ENCODE peak calls at places on chromosome 9, in seven cellular contexts. One of them, this sample, is unnamed.

GRCh38 chr9:119332522-119332921 is 36.7 kb downstream of the BRINP1 start:
- DNase-seq in pancreas: no peak
- DNase-seq in mammary epithelial cell: no peak
- DNase-seq in gastrocnemius medialis: no peak
- DNase-seq in CD8-positive, alpha-beta T cell: no peak
- DNase-seq in right lobe of liver: no peak
- DNase-seq in RWPE2: no peak
- DNase-seq in this sample: no peak

GRCh38 chr9:91995000-91995399 is 45.0 kb upstream of the ROR2 start:
- DNase-seq in pancreas: no peak
- DNase-seq in mammary epithelial cell: no peak
- DNase-seq in gastrocnemius medialis: no peak
- DNase-seq in CD8-positive, alpha-beta T cell: no peak
- DNase-seq in right lobe of liver: no peak
- DNase-seq in RWPE2: no peak
- DNase-seq in this sample: no peak

GRCh38 chr9:18438300-18438925 is 35.5 kb upstream of the ADAMTSL1 start:
- DNase-seq in pancreas: peak
- DNase-seq in mammary epithelial cell: no peak
- DNase-seq in gastrocnemius medialis: no peak
- DNase-seq in CD8-positive, alpha-beta T cell: no peak
- DNase-seq in right lobe of liver: peak
- DNase-seq in RWPE2: no peak
- DNase-seq in this sample: peak

GRCh38 chr9:77532607-77533006 is 115.5 kb downstream of the GNA14 start:
- DNase-seq in pancreas: no peak
- DNase-seq in mammary epithelial cell: no peak
- DNase-seq in gastrocnemius medialis: no peak
- DNase-seq in CD8-positive, alpha-beta T cell: no peak
- DNase-seq in right lobe of liver: no peak
- DNase-seq in RWPE2: no peak
- DNase-seq in this sample: no peak

GRCh38 chr9:81083062-81083461 is 606.3 kb downstream of the TLE1 start:
- DNase-seq in pancreas: no peak
- DNase-seq in mammary epithelial cell: no peak
- DNase-seq in gastrocnemius medialis: no peak
- DNase-seq in CD8-positive, alpha-beta T cell: no peak
- DNase-seq in right lobe of liver: no peak
- DNase-seq in RWPE2: no peak
- DNase-seq in this sample: no peak

GRCh38 chr9:137077010-137077747 is at the start of gene UAP1L1:
- DNase-seq in pancreas: peak
- DNase-seq in mammary epithelial cell: no peak
- DNase-seq in gastrocnemius medialis: peak
- DNase-seq in CD8-positive, alpha-beta T cell: peak
- DNase-seq in right lobe of liver: peak
- DNase-seq in RWPE2: peak
- DNase-seq in this sample: peak

GRCh38 chr9:14107495-14107894 is 206.4 kb downstream of the NFIB start:
- DNase-seq in pancreas: no peak
- DNase-seq in mammary epithelial cell: no peak
- DNase-seq in gastrocnemius medialis: no peak
- DNase-seq in CD8-positive, alpha-beta T cell: no peak
- DNase-seq in right lobe of liver: no peak
- DNase-seq in RWPE2: no peak
- DNase-seq in this sample: no peak

GRCh38 chr9:117073539-117074336 is 341.1 kb downstream of the ASTN2 start:
- DNase-seq in pancreas: no peak
- DNase-seq in mammary epithelial cell: peak
- DNase-seq in gastrocnemius medialis: no peak
- DNase-seq in CD8-positive, alpha-beta T cell: no peak
- DNase-seq in right lobe of liver: no peak
- DNase-seq in RWPE2: no peak
- DNase-seq in this sample: peak

GRCh38 chr9:137451976-137452760 is 7.0 kb downstream of the NSMF start:
- DNase-seq in pancreas: peak
- DNase-seq in mammary epithelial cell: no peak
- DNase-seq in gastrocnemius medialis: peak
- DNase-seq in CD8-positive, alpha-beta T cell: no peak
- DNase-seq in right lobe of liver: peak
- DNase-seq in RWPE2: peak
- DNase-seq in this sample: no peak

GRCh38 chr9:17402309-17402708 is 176.6 kb upstream of the SH3GL2 start:
- DNase-seq in pancreas: no peak
- DNase-seq in mammary epithelial cell: no peak
- DNase-seq in gastrocnemius medialis: no peak
- DNase-seq in CD8-positive, alpha-beta T cell: no peak
- DNase-seq in right lobe of liver: no peak
- DNase-seq in RWPE2: no peak
- DNase-seq in this sample: no peak

GRCh38 chr9:137301086-137301947 is 754 bp downstream of the NRARP start:
- DNase-seq in pancreas: peak
- DNase-seq in mammary epithelial cell: peak
- DNase-seq in gastrocnemius medialis: no peak
- DNase-seq in CD8-positive, alpha-beta T cell: no peak
- DNase-seq in right lobe of liver: peak
- DNase-seq in RWPE2: no peak
- DNase-seq in this sample: no peak

GRCh38 chr9:104858271-104858670 is 69.7 kb downstream of the ABCA1 start:
- DNase-seq in pancreas: no peak
- DNase-seq in mammary epithelial cell: peak
- DNase-seq in gastrocnemius medialis: no peak
- DNase-seq in CD8-positive, alpha-beta T cell: no peak
- DNase-seq in right lobe of liver: no peak
- DNase-seq in RWPE2: no peak
- DNase-seq in this sample: no peak

GRCh38 chr9:38062498-38063362 is 6.3 kb downstream of the SHB start:
- DNase-seq in pancreas: no peak
- DNase-seq in mammary epithelial cell: no peak
- DNase-seq in gastrocnemius medialis: no peak
- DNase-seq in CD8-positive, alpha-beta T cell: no peak
- DNase-seq in right lobe of liver: no peak
- DNase-seq in RWPE2: no peak
- DNase-seq in this sample: no peak

GRCh38 chr9:34335376-34335775 is 6.0 kb downstream of the NUDT2 start:
- DNase-seq in pancreas: no peak
- DNase-seq in mammary epithelial cell: no peak
- DNase-seq in gastrocnemius medialis: no peak
- DNase-seq in CD8-positive, alpha-beta T cell: no peak
- DNase-seq in right lobe of liver: no peak
- DNase-seq in RWPE2: no peak
- DNase-seq in this sample: no peak

GRCh38 chr9:78685471-78685870 is 388.5 kb downstream of the PSAT1 start:
- DNase-seq in pancreas: no peak
- DNase-seq in mammary epithelial cell: peak
- DNase-seq in gastrocnemius medialis: no peak
- DNase-seq in CD8-positive, alpha-beta T cell: no peak
- DNase-seq in right lobe of liver: no peak
- DNase-seq in RWPE2: no peak
- DNase-seq in this sample: no peak

GRCh38 chr9:33798545-33798944 is 3.2 kb downstream of the PRSS3 start:
- DNase-seq in pancreas: no peak
- DNase-seq in mammary epithelial cell: no peak
- DNase-seq in gastrocnemius medialis: no peak
- DNase-seq in CD8-positive, alpha-beta T cell: no peak
- DNase-seq in right lobe of liver: no peak
- DNase-seq in RWPE2: no peak
- DNase-seq in this sample: no peak

GRCh38 chr9:127509261-127509954 is 58.1 kb downstream of the LRSAM1 start:
- DNase-seq in pancreas: no peak
- DNase-seq in mammary epithelial cell: no peak
- DNase-seq in gastrocnemius medialis: no peak
- DNase-seq in CD8-positive, alpha-beta T cell: no peak
- DNase-seq in right lobe of liver: no peak
- DNase-seq in RWPE2: no peak
- DNase-seq in this sample: no peak

GRCh38 chr9:135309763-135310125 is 169.8 kb upstream of the PPP1R26 start:
- DNase-seq in pancreas: no peak
- DNase-seq in mammary epithelial cell: no peak
- DNase-seq in gastrocnemius medialis: no peak
- DNase-seq in CD8-positive, alpha-beta T cell: no peak
- DNase-seq in right lobe of liver: no peak
- DNase-seq in RWPE2: no peak
- DNase-seq in this sample: no peak

GRCh38 chr9:12784461-12785250 is 9.8 kb downstream of the LURAP1L start:
- DNase-seq in pancreas: peak
- DNase-seq in mammary epithelial cell: peak
- DNase-seq in gastrocnemius medialis: peak
- DNase-seq in CD8-positive, alpha-beta T cell: no peak
- DNase-seq in right lobe of liver: peak
- DNase-seq in RWPE2: no peak
- DNase-seq in this sample: no peak

GRCh38 chr9:86175743-86176456 is 76.5 kb upstream of the GOLM1 start:
- DNase-seq in pancreas: no peak
- DNase-seq in mammary epithelial cell: no peak
- DNase-seq in gastrocnemius medialis: no peak
- DNase-seq in CD8-positive, alpha-beta T cell: no peak
- DNase-seq in right lobe of liver: no peak
- DNase-seq in RWPE2: no peak
- DNase-seq in this sample: no peak

GRCh38 chr9:134178394-134178780 is 14.0 kb upstream of the RNU6ATAC start:
- DNase-seq in pancreas: peak
- DNase-seq in mammary epithelial cell: no peak
- DNase-seq in gastrocnemius medialis: no peak
- DNase-seq in CD8-positive, alpha-beta T cell: no peak
- DNase-seq in right lobe of liver: no peak
- DNase-seq in RWPE2: peak
- DNase-seq in this sample: no peak

GRCh38 chr9:128062856-128063831 is 4.0 kb downstream of the NAIF1 start:
- DNase-seq in pancreas: no peak
- DNase-seq in mammary epithelial cell: no peak
- DNase-seq in gastrocnemius medialis: no peak
- DNase-seq in CD8-positive, alpha-beta T cell: no peak
- DNase-seq in right lobe of liver: peak
- DNase-seq in RWPE2: no peak
- DNase-seq in this sample: no peak

GRCh38 chr9:16743375-16743774 is 127.1 kb downstream of the BNC2 start:
- DNase-seq in pancreas: no peak
- DNase-seq in mammary epithelial cell: no peak
- DNase-seq in gastrocnemius medialis: no peak
- DNase-seq in CD8-positive, alpha-beta T cell: no peak
- DNase-seq in right lobe of liver: no peak
- DNase-seq in RWPE2: no peak
- DNase-seq in this sample: no peak

GRCh38 chr9:34252670-34253459 is 74.0 kb downstream of the UBAP1 start:
- DNase-seq in pancreas: peak
- DNase-seq in mammary epithelial cell: no peak
- DNase-seq in gastrocnemius medialis: peak
- DNase-seq in CD8-positive, alpha-beta T cell: peak
- DNase-seq in right lobe of liver: peak
- DNase-seq in RWPE2: no peak
- DNase-seq in this sample: peak

GRCh38 chr9:114988962-114989599 is 58.7 kb upstream of the TNFSF8 start:
- DNase-seq in pancreas: no peak
- DNase-seq in mammary epithelial cell: peak
- DNase-seq in gastrocnemius medialis: no peak
- DNase-seq in CD8-positive, alpha-beta T cell: no peak
- DNase-seq in right lobe of liver: no peak
- DNase-seq in RWPE2: no peak
- DNase-seq in this sample: no peak

GRCh38 chr9:88308831-88309230 is 79.4 kb upstream of the SPIN1 start:
- DNase-seq in pancreas: no peak
- DNase-seq in mammary epithelial cell: no peak
- DNase-seq in gastrocnemius medialis: no peak
- DNase-seq in CD8-positive, alpha-beta T cell: no peak
- DNase-seq in right lobe of liver: no peak
- DNase-seq in RWPE2: no peak
- DNase-seq in this sample: no peak

GRCh38 chr9:88307136-88307535 is 81.1 kb upstream of the SPIN1 start:
- DNase-seq in pancreas: no peak
- DNase-seq in mammary epithelial cell: no peak
- DNase-seq in gastrocnemius medialis: no peak
- DNase-seq in CD8-positive, alpha-beta T cell: no peak
- DNase-seq in right lobe of liver: no peak
- DNase-seq in RWPE2: no peak
- DNase-seq in this sample: no peak

GRCh38 chr9:88300556-88300955 is 87.7 kb upstream of the SPIN1 start:
- DNase-seq in pancreas: no peak
- DNase-seq in mammary epithelial cell: no peak
- DNase-seq in gastrocnemius medialis: no peak
- DNase-seq in CD8-positive, alpha-beta T cell: no peak
- DNase-seq in right lobe of liver: no peak
- DNase-seq in RWPE2: no peak
- DNase-seq in this sample: no peak

GRCh38 chr9:88302579-88303324 is 85.5 kb upstream of the SPIN1 start:
- DNase-seq in pancreas: no peak
- DNase-seq in mammary epithelial cell: peak
- DNase-seq in gastrocnemius medialis: no peak
- DNase-seq in CD8-positive, alpha-beta T cell: no peak
- DNase-seq in right lobe of liver: no peak
- DNase-seq in RWPE2: no peak
- DNase-seq in this sample: no peak

GRCh38 chr9:88303785-88304495 is 84.3 kb upstream of the SPIN1 start:
- DNase-seq in pancreas: no peak
- DNase-seq in mammary epithelial cell: peak
- DNase-seq in gastrocnemius medialis: no peak
- DNase-seq in CD8-positive, alpha-beta T cell: no peak
- DNase-seq in right lobe of liver: no peak
- DNase-seq in RWPE2: no peak
- DNase-seq in this sample: no peak
- H3K27ac ChIP-seq in pancreas: no peak
- H3K27ac ChIP-seq in mammary epithelial cell: no peak
- H3K27ac ChIP-seq in gastrocnemius medialis: no peak
- H3K27ac ChIP-seq in CD8-positive, alpha-beta T cell: no peak
- H3K27ac ChIP-seq in right lobe of liver: no peak
- H3K27ac ChIP-seq in RWPE2: no peak
- H3K27ac ChIP-seq in this sample: no peak

DNA sequence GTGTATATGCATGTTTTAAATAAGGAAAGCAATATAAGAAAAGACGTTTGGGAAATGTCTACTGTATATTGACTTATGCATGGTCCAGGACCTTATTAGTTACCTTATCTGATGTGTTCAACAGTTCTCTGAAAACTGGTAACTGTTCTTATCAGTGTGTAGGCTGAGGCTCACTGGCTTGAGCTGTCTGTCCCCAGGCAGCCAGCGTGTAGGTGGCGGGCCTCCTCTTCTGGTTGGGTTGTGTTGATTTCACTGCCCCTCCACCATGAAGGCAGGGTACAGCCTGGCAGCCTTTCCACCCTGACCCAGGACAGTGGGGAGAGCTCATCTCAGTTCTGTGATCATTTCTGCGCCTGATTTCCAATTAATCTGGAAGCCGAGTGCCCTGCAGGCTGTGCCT is 38.7 kb upstream of the SEMA4D start:
- DNase-seq in pancreas: no peak
- DNase-seq in mammary epithelial cell: no peak
- DNase-seq in gastrocnemius medialis: no peak
- DNase-seq in CD8-positive, alpha-beta T cell: no peak
- DNase-seq in right lobe of liver: no peak
- DNase-seq in RWPE2: no peak
- DNase-seq in this sample: no peak
- H3K27ac ChIP-seq in pancreas: no peak
- H3K27ac ChIP-seq in mammary epithelial cell: no peak
- H3K27ac ChIP-seq in gastrocnemius medialis: no peak
- H3K27ac ChIP-seq in CD8-positive, alpha-beta T cell: peak
- H3K27ac ChIP-seq in right lobe of liver: no peak
- H3K27ac ChIP-seq in RWPE2: no peak
- H3K27ac ChIP-seq in this sample: no peak

GRCh38 chr9:122821278-122821952 is 7.0 kb downstream of the PDCL start:
- DNase-seq in pancreas: no peak
- DNase-seq in mammary epithelial cell: no peak
- DNase-seq in gastrocnemius medialis: peak
- DNase-seq in CD8-positive, alpha-beta T cell: no peak
- DNase-seq in right lobe of liver: peak
- DNase-seq in RWPE2: no peak
- DNase-seq in this sample: no peak
- H3K27ac ChIP-seq in pancreas: no peak
- H3K27ac ChIP-seq in mammary epithelial cell: no peak
- H3K27ac ChIP-seq in gastrocnemius medialis: peak
- H3K27ac ChIP-seq in CD8-positive, alpha-beta T cell: no peak
- H3K27ac ChIP-seq in right lobe of liver: no peak
- H3K27ac ChIP-seq in RWPE2: no peak
- H3K27ac ChIP-seq in this sample: peak

GRCh38 chr9:129437626-129438323 is 183.1 kb downstream of the C9orf50 start:
- DNase-seq in pancreas: no peak
- DNase-seq in mammary epithelial cell: no peak
- DNase-seq in gastrocnemius medialis: no peak
- DNase-seq in CD8-positive, alpha-beta T cell: no peak
- DNase-seq in right lobe of liver: no peak
- DNase-seq in RWPE2: no peak
- DNase-seq in this sample: no peak
- H3K27ac ChIP-seq in pancreas: peak
- H3K27ac ChIP-seq in mammary epithelial cell: no peak
- H3K27ac ChIP-seq in gastrocnemius medialis: no peak
- H3K27ac ChIP-seq in CD8-positive, alpha-beta T cell: no peak
- H3K27ac ChIP-seq in right lobe of liver: peak
- H3K27ac ChIP-seq in RWPE2: no peak
- H3K27ac ChIP-seq in this sample: peak

This sample was measured in substantia nigra.